ENCODE peak calls at places on chromosomes 12 and 14, in seven cellular contexts. S is fibroblast of lung, C is trophoblast cell, H is neural progenitor cell, D is GM12878, G is PC-3, Z is neuronal stem cell. A is an unnamed sample. For H3K9me3, the result is how much of the 10 kb centered on the place peaks cover.

GRCh38 chr14:95290769-95291440 is 28.8 kb downstream of the CLMN start:
- DNase-seq in S (no peak), C (no peak), H (no peak), D (no peak), G (peak), Z (no peak), A (peak)

GRCh38 chr12:115149685-115150378 is 465.9 kb upstream of the TBX3 start:
- DNase-seq in S (peak), C (no peak), H (no peak), D (no peak), G (peak), Z (no peak), A (no peak)

GRCh38 chr12:57604454-57605307 is at the start of gene DTX3:
- DNase-seq in S (peak), C (no peak), H (peak), D (no peak), G (no peak), Z (no peak), A (no peak)

GRCh38 chr12:113641426-113641825 is 169.8 kb upstream of the LHX5 start:
- DNase-seq in S (no peak), C (no peak), H (no peak), D (no peak), G (no peak), Z (no peak), A (no peak)

GRCh38 chr14:94601961-94602391 is 10.2 kb upstream of the SERPINA3 start:
- DNase-seq in S (peak), C (no peak), H (no peak), D (no peak), G (peak), Z (no peak), A (no peak)

GRCh38 chr12:12804432-12804886 is 8.7 kb upstream of the DDX47 start:
- DNase-seq in S (peak), C (no peak), H (no peak), D (no peak), G (peak), Z (no peak), A (no peak)

GRCh38 chr12:95859344-95859816 is 628 bp downstream of the SNRPF start:
- DNase-seq in S (peak), C (no peak), H (peak), D (no peak), G (peak), Z (peak), A (no peak)

GRCh38 chr14:99575043-99576023 is 28.7 kb downstream of the CCDC85C start:
- DNase-seq in S (no peak), C (peak), H (no peak), D (no peak), G (peak), Z (no peak), A (peak)

GRCh38 chr12:103924761-103925641 is 5.2 kb upstream of the HSP90B1 start:
- DNase-seq in S (peak), C (no peak), H (no peak), D (peak), G (peak), Z (no peak), A (no peak)

GRCh38 chr14:75822522-75823288 is 159.1 kb downstream of the TGFB3 start:
- DNase-seq in S (peak), C (no peak), H (no peak), D (no peak), G (peak), Z (no peak), A (no peak)

GRCh38 chr14:102979406-102979805 is 56.9 kb downstream of the AMN start:
- DNase-seq in S (no peak), C (no peak), H (no peak), D (no peak), G (no peak), Z (no peak), A (no peak)

GRCh38 chr14:67559639-67560038 is 26.5 kb downstream of the PLEKHH1 start:
- DNase-seq in S (no peak), C (no peak), H (no peak), D (no peak), G (no peak), Z (no peak), A (no peak)

GRCh38 chr14:20687362-20688166 is 1.0 kb upstream of the ANG start:
- DNase-seq in S (no peak), C (no peak), H (no peak), D (no peak), G (no peak), Z (no peak), A (no peak)

GRCh38 chr14:100762901-100763300 is 36.2 kb downstream of the DLK1 start:
- DNase-seq in S (no peak), C (no peak), H (no peak), D (no peak), G (no peak), Z (no peak), A (peak)

GRCh38 chr14:89849931-89850330 is 104.6 kb downstream of the EFCAB11 start:
- DNase-seq in S (peak), C (peak), H (no peak), D (no peak), G (no peak), Z (no peak), A (no peak)

GRCh38 chr14:77094672-77095284 is 3.3 kb upstream of the CIPC start:
- DNase-seq in S (peak), C (peak), H (peak), D (no peak), G (peak), Z (peak), A (peak)

GRCh38 chr12:52195065-52195730 is 3.4 kb upstream of the KRT80 start:
- DNase-seq in S (no peak), C (peak), H (peak), D (no peak), G (peak), Z (no peak), A (no peak)

GRCh38 chr12:57089259-57090245 is 638 bp downstream of the NAB2 start:
- DNase-seq in S (peak), C (peak), H (peak), D (no peak), G (peak), Z (no peak), A (peak)

GRCh38 chr14:92282669-92283068 is 40.3 kb upstream of the SLC24A4 start:
- DNase-seq in S (no peak), C (no peak), H (no peak), D (no peak), G (no peak), Z (no peak), A (no peak)

GRCh38 chr14:104805326-104805678 is 4.4 kb downstream of the ZBTB42 start:
- DNase-seq in S (peak), C (no peak), H (no peak), D (no peak), G (peak), Z (no peak), A (peak)

GRCh38 chr14:76917759-76918175 is 91.6 kb downstream of the LRRC74A start:
- DNase-seq in S (no peak), C (no peak), H (no peak), D (no peak), G (no peak), Z (no peak), A (no peak)

GRCh38 chr12:47236109-47236714 is 156.5 kb upstream of the AMIGO2 start:
- DNase-seq in S (peak), C (no peak), H (no peak), D (no peak), G (peak), Z (no peak), A (no peak)

GRCh38 chr14:85565862-85566296 is 35.9 kb downstream of the FLRT2 start:
- DNase-seq in S (peak), C (no peak), H (no peak), D (no peak), G (peak), Z (no peak), A (no peak)

GRCh38 chr12:49877066-49877465 is 26.6 kb downstream of the FAIM2 start:
- DNase-seq in S (no peak), C (no peak), H (no peak), D (no peak), G (no peak), Z (no peak), A (no peak)

GRCh38 chr14:63492391-63492790 is 50.8 kb downstream of the PPP2R5E start:
- DNase-seq in S (peak), C (peak), H (no peak), D (no peak), G (peak), Z (no peak), A (no peak)

GRCh38 chr12:119198440-119198839 is 19.7 kb downstream of the HSPB8 start:
- DNase-seq in S (no peak), C (no peak), H (no peak), D (no peak), G (no peak), Z (no peak), A (no peak)

GRCh38 chr14:64500088-64500487 is 3.5 kb downstream of the ZBTB25 start:
- DNase-seq in S (peak), C (no peak), H (no peak), D (no peak), G (no peak), Z (no peak), A (no peak)

GRCh38 chr12:48024735-48025134 is 20.5 kb upstream of the COL2A1 start:
- DNase-seq in S (no peak), C (no peak), H (no peak), D (no peak), G (no peak), Z (no peak), A (no peak)

GRCh38 chr14:91333640-91334039 is 84.0 kb downstream of the CCDC88C start:
- DNase-seq in S (no peak), C (no peak), H (no peak), D (no peak), G (no peak), Z (no peak), A (no peak)

GRCh38 chr14:52776816-52777215 is 14.6 kb downstream of the GNPNAT1 start:
- DNase-seq in S (no peak), C (no peak), H (no peak), D (no peak), G (no peak), Z (no peak), A (no peak)

GRCh38 chr12:53102883-53103807 is at the start of gene SOAT2:
- DNase-seq in S (no peak), C (no peak), H (no peak), D (peak), G (no peak), Z (no peak), A (peak)

GRCh38 chr14:88630565-88630964 is 67.7 kb downstream of the ZC3H14 start:
- DNase-seq in S (no peak), C (peak), H (no peak), D (peak), G (no peak), Z (no peak), A (no peak)

GRCh38 chr12:90216815-90217214 is 508.2 kb upstream of the ATP2B1 start:
- DNase-seq in S (no peak), C (no peak), H (no peak), D (no peak), G (peak), Z (no peak), A (no peak)

GRCh38 chr14:93065272-93065730 is 50.4 kb downstream of the ITPK1 start:
- DNase-seq in S (no peak), C (no peak), H (no peak), D (no peak), G (peak), Z (no peak), A (no peak)

GRCh38 chr14:73741386-73741875 is 27.2 kb upstream of the PNMA1 start:
- DNase-seq in S (peak), C (no peak), H (peak), D (no peak), G (peak), Z (no peak), A (peak)

GRCh38 chr14:50545618-50546017 is 13.2 kb upstream of the MAP4K5 start:
- DNase-seq in S (no peak), C (no peak), H (no peak), D (no peak), G (peak), Z (no peak), A (no peak)

GRCh38 chr14:81385824-81386223 is 14.3 kb downstream of the STON2 start:
- DNase-seq in S (no peak), C (no peak), H (peak), D (no peak), G (no peak), Z (no peak), A (no peak)

GRCh38 chr14:101120636-101121398 is 217.3 kb upstream of the RTL1 start:
- DNase-seq in S (no peak), C (peak), H (no peak), D (no peak), G (no peak), Z (no peak), A (peak)

GRCh38 chr12:39392154-39392925 is 50.6 kb downstream of the KIF21A start:
- DNase-seq in S (no peak), C (no peak), H (no peak), D (no peak), G (no peak), Z (no peak), A (no peak)

DNA sequence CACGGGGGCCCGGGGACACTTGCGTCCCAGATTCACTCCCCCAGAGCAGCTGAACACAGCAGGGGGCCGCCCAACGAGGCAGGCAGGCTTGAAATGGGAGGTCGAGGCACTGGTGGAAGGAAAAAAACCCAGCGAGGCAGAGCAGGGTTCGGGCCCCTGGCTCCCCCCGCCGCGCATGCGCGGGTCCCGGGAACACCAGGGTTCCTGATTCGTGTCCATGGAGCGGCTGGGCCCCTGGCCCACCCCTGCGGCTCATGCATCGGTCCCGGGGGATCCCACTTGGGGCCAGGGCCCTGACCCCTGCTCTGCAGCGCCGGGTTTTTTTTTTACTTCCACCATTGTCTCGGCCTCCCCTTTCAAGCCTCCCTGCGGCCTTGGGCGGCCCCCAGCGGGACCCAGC is 321.5 kb downstream of the ALG10 start:
- DNase-seq in S (no peak), C (no peak), H (no peak), D (no peak), G (no peak), Z (no peak), A (no peak)
- H3K9me3 ChIP-seq in S (under half), C (half or more), H (under half), D (under half), G (under half), Z (under half), A (under half)

GRCh38 chr12:121274036-121274763 is 22.3 kb downstream of the CAMKK2 start:
- DNase-seq in S (no peak), C (no peak), H (no peak), D (no peak), G (no peak), Z (no peak), A (peak)

GRCh38 chr12:121279507-121279915 is 17.0 kb downstream of the CAMKK2 start:
- DNase-seq in S (peak), C (no peak), H (no peak), D (no peak), G (no peak), Z (no peak), A (peak)

GRCh38 chr12:121277367-121277744 is 19.2 kb downstream of the CAMKK2 start:
- DNase-seq in S (no peak), C (no peak), H (no peak), D (no peak), G (no peak), Z (no peak), A (no peak)

GRCh38 chr12:121282072-121282742 is 14.3 kb downstream of the CAMKK2 start:
- DNase-seq in S (no peak), C (no peak), H (no peak), D (no peak), G (no peak), Z (no peak), A (peak)

GRCh38 chr12:121278450-121279375 is 17.8 kb downstream of the CAMKK2 start:
- DNase-seq in S (peak), C (no peak), H (no peak), D (no peak), G (no peak), Z (no peak), A (peak)
- H3K9ac ChIP-seq in S (no peak), C (no peak), H (no peak), D (no peak), G (no peak), Z (no peak), A (no peak)

DNA sequence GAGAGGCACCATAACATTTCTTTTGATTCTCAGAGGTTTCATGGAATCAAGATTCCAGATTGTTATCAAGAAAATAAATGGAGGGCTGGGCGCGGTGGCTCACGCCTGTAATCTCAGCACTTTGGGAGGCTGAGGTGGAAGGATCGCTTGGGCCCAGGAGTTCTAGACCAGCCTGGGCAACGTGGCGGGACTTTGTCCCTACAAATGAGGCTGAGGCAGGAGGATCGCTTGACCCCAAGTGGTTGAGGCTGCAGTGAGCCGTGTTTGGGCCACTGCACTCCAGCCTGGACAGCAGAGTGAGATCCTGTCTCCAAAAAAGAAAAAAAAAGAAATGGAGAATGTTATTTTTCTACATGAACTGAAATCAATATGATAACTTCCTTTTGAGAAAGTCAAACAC is 1.3 kb downstream of the SLC39A9 start:
- DNase-seq in S (no peak), C (no peak), H (no peak), D (no peak), G (no peak), Z (no peak), A (no peak)
- H3K4me3 ChIP-seq in S (peak), C (no peak), H (peak), D (peak), G (peak), Z (peak), A (peak)

GRCh38 chr14:26528415-26529182 is 69.2 kb downstream of the NOVA1 start:
- DNase-seq in S (peak), C (no peak), H (no peak), D (no peak), G (no peak), Z (no peak), A (no peak)

GRCh38 chr14:26527095-26527494 is 70.7 kb downstream of the NOVA1 start:
- DNase-seq in S (no peak), C (no peak), H (no peak), D (no peak), G (no peak), Z (no peak), A (no peak)

GRCh38 chr14:26525057-26525456 is 72.8 kb downstream of the NOVA1 start:
- DNase-seq in S (peak), C (no peak), H (no peak), D (no peak), G (no peak), Z (no peak), A (no peak)

GRCh38 chr14:26522985-26523384 is 74.8 kb downstream of the NOVA1 start:
- DNase-seq in S (peak), C (no peak), H (no peak), D (no peak), G (peak), Z (no peak), A (no peak)

DNA sequence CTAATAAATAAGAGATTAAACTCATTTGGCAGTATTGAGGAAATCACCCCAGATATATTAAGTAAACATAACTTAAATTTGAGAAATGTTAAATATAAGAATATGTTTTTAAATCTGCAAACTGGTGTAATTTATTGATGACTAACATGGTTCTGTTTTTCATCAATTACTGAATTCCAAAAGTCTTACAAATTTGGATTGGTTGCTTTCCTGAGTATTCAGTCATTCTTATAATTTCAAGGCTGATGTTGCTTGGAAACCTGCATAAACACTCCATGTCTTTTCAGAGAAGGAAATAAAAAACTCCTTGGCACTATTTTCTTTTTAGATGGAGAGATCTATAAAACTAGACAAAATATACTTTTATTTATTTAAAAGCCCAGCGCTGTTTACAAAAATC is 71.7 kb downstream of the NOVA1 start:
- DNase-seq in S (peak), C (no peak), H (no peak), D (no peak), G (no peak), Z (no peak), A (no peak)
- H3K9me3 ChIP-seq in S (under half), C (under half), H (under half), D (under half), G (under half), Z (under half), A (under half)

GRCh38 chr12:132603240-132604107 is 6.9 kb downstream of the LRCOL1 start:
- DNase-seq in S (no peak), C (no peak), H (no peak), D (no peak), G (no peak), Z (no peak), A (peak)

GRCh38 chr12:132597333-132598283 is 12.8 kb downstream of the LRCOL1 start:
- DNase-seq in S (peak), C (no peak), H (peak), D (no peak), G (peak), Z (peak), A (peak)

GRCh38 chr12:132602578-132603239 is 7.7 kb downstream of the LRCOL1 start:
- DNase-seq in S (no peak), C (no peak), H (peak), D (no peak), G (no peak), Z (no peak), A (peak)

GRCh38 chr12:132601171-132601883 is 9.1 kb downstream of the LRCOL1 start:
- DNase-seq in S (no peak), C (peak), H (no peak), D (no peak), G (no peak), Z (no peak), A (peak)

DNA sequence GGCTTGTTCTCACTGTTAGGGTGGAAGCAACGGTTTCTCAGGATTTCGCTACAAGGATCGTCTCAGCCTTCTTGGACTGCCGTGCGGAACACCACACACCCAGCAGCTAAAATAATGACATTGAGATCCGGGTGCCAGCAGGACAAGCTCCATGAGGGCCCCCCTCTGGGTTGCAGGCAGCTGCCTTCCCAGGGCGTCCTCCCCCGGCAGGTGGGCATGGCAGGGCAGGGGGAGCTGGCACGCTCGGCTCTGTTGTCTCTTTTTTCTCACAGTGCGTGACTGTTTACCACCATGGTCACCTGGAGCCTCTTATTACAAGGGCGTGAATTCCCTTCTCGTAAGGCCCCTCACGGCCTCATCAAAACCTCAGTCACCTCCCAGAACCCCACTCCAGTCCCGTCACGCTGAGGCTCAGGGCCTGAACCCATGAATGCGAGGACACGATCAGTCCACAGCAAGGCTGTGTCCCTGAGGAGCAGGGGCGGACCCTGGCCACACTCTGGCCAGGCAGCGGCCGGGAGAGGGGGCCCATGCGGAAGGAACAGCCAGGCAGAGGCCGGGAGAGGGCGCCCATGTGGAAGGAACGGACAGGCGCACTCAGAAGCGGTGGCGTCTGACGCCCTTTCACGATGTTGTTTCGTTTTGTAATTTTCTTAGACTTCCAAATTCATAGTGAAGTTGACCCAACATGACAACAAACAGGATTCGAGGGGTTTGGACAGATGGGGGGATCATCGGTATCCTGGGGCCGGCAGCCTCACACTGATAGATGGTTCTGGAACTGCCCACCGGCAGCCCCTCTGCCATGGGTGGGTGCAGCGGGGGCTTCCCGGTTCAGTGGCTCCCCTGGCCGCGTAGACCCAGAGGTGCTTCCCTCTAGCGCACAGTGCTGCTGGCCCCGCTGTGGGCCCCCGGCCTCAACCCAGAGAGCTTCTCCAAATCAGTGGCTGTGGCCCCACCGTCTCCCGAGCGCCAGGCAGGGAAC is 10.0 kb downstream of the LRCOL1 start:
- DNase-seq in S (peak), C (peak), H (peak), D (no peak), G (peak), Z (no peak), A (peak)
- H3K9ac ChIP-seq in S (peak), C (no peak), H (no peak), D (no peak), G (peak), Z (no peak), A (no peak)